ENCODE peak calls at places on chromosomes 2 and 18, in six cellular contexts. E is fibroblast of the conjunctiva; U is stimulated activated CD4-positive, alpha-beta T cell treated with anti-CD3 and anti-CD28 coated beads, Interleukin-1b, Interleukin-23, amount 100 ng/mL, for 1 hour; O is right lobe of liver; X is amygdala; C is activated CD4-positive, alpha-beta T cell treated with anti-CD3 and anti-CD28 coated beads for 1 hour. G is an unnamed sample.

GRCh38 chr2:153074207-153074606 is 355.8 kb downstream of the ARL6IP6 start:
- DNase-seq in U (no peak), X (no peak), C (no peak), O (no peak), E (no peak), G (no peak)

GRCh38 chr18:55110436-55110835 is 151.2 kb upstream of the CCDC68 start:
- DNase-seq in C (no peak), O (no peak), X (no peak), U (no peak), E (no peak), G (no peak)

GRCh38 chr18:24544141-24544498 is 83.7 kb downstream of the HRH4 start:
- DNase-seq in E (no peak), X (no peak), U (no peak), O (no peak), C (no peak), G (no peak)

GRCh38 chr18:59057969-59058368 is 81.7 kb upstream of the SEC11C start:
- DNase-seq in X (no peak), O (no peak), E (peak; percentile 41), U (no peak), C (no peak), G (no peak)

GRCh38 chr18:39660141-39660540 is 2094.5 kb upstream of the CELF4 start:
- DNase-seq in U (no peak), X (no peak), C (no peak), E (no peak), O (no peak), G (no peak)

GRCh38 chr2:20052229-20052871 is 922 bp upstream of the LAPTM4A start:
- DNase-seq in X (peak; percentile 42), O (no peak), E (no peak), U (no peak), C (no peak), G (no peak)

GRCh38 chr2:9769171-9770005 is 73.9 kb upstream of the TAF1B start:
- DNase-seq in C (no peak), E (no peak), O (no peak), U (no peak), X (no peak), G (no peak)

GRCh38 chr18:78928076-78928475 is 51.5 kb upstream of the SALL3 start:
- DNase-seq in O (no peak), C (no peak), X (no peak), E (no peak), U (no peak), G (no peak)

GRCh38 chr2:153477641-153478288 is 797 bp downstream of the RPRM start:
- DNase-seq in E (no peak), X (no peak), U (no peak), C (no peak), O (no peak), G (no peak)

GRCh38 chr2:144403940-144404339 is 116.0 kb downstream of the ZEB2 start:
- DNase-seq in C (no peak), X (no peak), U (no peak), E (no peak), O (peak; percentile 64), G (no peak)

GRCh38 chr2:128315829-128316776 is 2.6 kb downstream of the HS6ST1 start:
- DNase-seq in C (peak; percentile 7), X (no peak), O (no peak), U (no peak), E (no peak), G (no peak)

GRCh38 chr2:127217470-127218325 is 2.4 kb downstream of the CYP27C1 start:
- DNase-seq in X (no peak), U (no peak), E (no peak), O (no peak), C (no peak), G (no peak)

GRCh38 chr2:186748354-186748753 is 54.5 kb downstream of the FAM171B start:
- DNase-seq in E (no peak), U (no peak), O (no peak), X (no peak), C (no peak), G (no peak)

GRCh38 chr2:236939751-236940229 is 145.9 kb upstream of the COPS8 start:
- DNase-seq in E (no peak), X (no peak), C (no peak), O (no peak), U (no peak), G (no peak)

GRCh38 chr2:212451786-212452200 is 86.8 kb downstream of the ERBB4 start:
- DNase-seq in C (no peak), X (no peak), E (peak; percentile 13), U (no peak), O (no peak), G (no peak)

GRCh38 chr2:10283106-10284062 is 19.3 kb upstream of the HPCAL1 start:
- DNase-seq in O (no peak), X (no peak), C (no peak), U (no peak), E (peak; percentile 46), G (peak; percentile 0)

GRCh38 chr18:3455090-3455640 is 5.2 kb downstream of the TGIF1 start:
- DNase-seq in X (no peak), U (no peak), O (no peak), C (no peak), E (no peak), G (no peak)

GRCh38 chr2:240792658-240793312 is 27.2 kb downstream of the KIF1A start:
- DNase-seq in O (peak; percentile 40), C (no peak), U (no peak), X (no peak), E (no peak), G (no peak)

GRCh38 chr18:45449761-45450227 is 165.5 kb upstream of the SLC14A2 start:
- DNase-seq in U (no peak), O (no peak), E (peak; percentile 62), C (no peak), X (peak; percentile 23), G (no peak)

GRCh38 chr18:62537946-62538345 is 15.1 kb downstream of the ZCCHC2 start:
- DNase-seq in E (no peak), C (no peak), X (no peak), U (no peak), O (no peak), G (no peak)

GRCh38 chr2:174013310-174013751 is 48.2 kb upstream of the SP3 start:
- DNase-seq in U (no peak), X (no peak), O (no peak), E (no peak), C (no peak), G (no peak)

GRCh38 chr18:13500227-13500865 is 226.0 kb downstream of the FAM210A start:
- DNase-seq in U (no peak), X (peak; percentile 8), E (peak; percentile 5), C (no peak), O (no peak), G (no peak)